ENCODE peak calls at places on chromosomes 2 and 18, in ten cellular contexts. K is fibroblast of lung, T is HFF-Myc, V is endodermal cell, W is kidney, S is AG04450, G is fibroblast of the aortic adventitia, Q is pancreas, E is dorsolateral prefrontal cortex, X is bronchial epithelial cell. A is an unnamed sample.

GRCh38 chr18:48833701-48834394 is 116.9 kb downstream of the SMAD7 start:
- DNase-seq in K (no peak), T (no peak), V (peak), W (peak), S (no peak), G (no peak), Q (no peak), E (peak), X (no peak), A (no peak)

GRCh38 chr2:113390133-113390849 is 47.2 kb upstream of the ZNG1B start:
- DNase-seq in K (peak), T (peak), V (peak), W (no peak), S (peak), G (peak), Q (peak), E (peak), X (peak), A (peak)

GRCh38 chr2:71001592-71002570 is 7.2 kb upstream of the TEX261 start:
- DNase-seq in K (no peak), T (no peak), V (peak), W (no peak), S (no peak), G (no peak), Q (no peak), E (no peak), X (no peak), A (no peak)

GRCh38 chr18:25467226-25468065 is 115.5 kb upstream of the ZNF521 start:
- DNase-seq in K (peak), T (peak), V (no peak), W (no peak), S (no peak), G (no peak), Q (no peak), E (no peak), X (no peak), A (no peak)

GRCh38 chr2:157172239-157172638 is 85.3 kb upstream of the GALNT5 start:
- DNase-seq in K (no peak), T (no peak), V (no peak), W (no peak), S (no peak), G (peak), Q (no peak), E (no peak), X (peak), A (no peak)

GRCh38 chr2:152222975-152223638 is 47.5 kb upstream of the STAM2 start:
- DNase-seq in K (peak), T (peak), V (no peak), W (no peak), S (peak), G (peak), Q (no peak), E (no peak), X (peak), A (no peak)

GRCh38 chr18:37570336-37570930 is 4.8 kb upstream of the CELF4 start:
- DNase-seq in K (no peak), T (no peak), V (peak), W (no peak), S (no peak), G (no peak), Q (no peak), E (no peak), X (no peak), A (no peak)

GRCh38 chr2:111029135-111029927 is 91.4 kb upstream of the BCL2L11 start:
- DNase-seq in K (peak), T (no peak), V (peak), W (no peak), S (no peak), G (no peak), Q (no peak), E (no peak), X (no peak), A (peak)

GRCh38 chr2:27209621-27210401 is 2.0 kb upstream of the ATRAID start:
- DNase-seq in K (peak), T (no peak), V (no peak), W (no peak), S (no peak), G (no peak), Q (no peak), E (no peak), X (no peak), A (no peak)

GRCh38 chr2:102137138-102137537 is 5.4 kb upstream of the IL1R1 start:
- DNase-seq in K (no peak), T (no peak), V (no peak), W (no peak), S (no peak), G (no peak), Q (no peak), E (no peak), X (peak), A (no peak)

GRCh38 chr2:181380581-181380980 is 76.6 kb upstream of the ITGA4 start:
- DNase-seq in K (no peak), T (no peak), V (no peak), W (no peak), S (no peak), G (no peak), Q (no peak), E (no peak), X (no peak), A (no peak)

GRCh38 chr2:155223781-155224406 is 525.4 kb downstream of the KCNJ3 start:
- DNase-seq in K (peak), T (no peak), V (no peak), W (no peak), S (no peak), G (no peak), Q (no peak), E (no peak), X (peak), A (no peak)

GRCh38 chr2:109481599-109481998 is 132.2 kb downstream of the SEPTIN10 start:
- DNase-seq in K (no peak), T (no peak), V (no peak), W (peak), S (no peak), G (no peak), Q (no peak), E (no peak), X (no peak), A (no peak)

GRCh38 chr2:96923810-96924774 is 54.2 kb upstream of the SEMA4C start:
- DNase-seq in K (no peak), T (no peak), V (no peak), W (no peak), S (no peak), G (no peak), Q (no peak), E (no peak), X (no peak), A (no peak)

GRCh38 chr2:53829669-53830290 is 30.0 kb downstream of the GPR75 start:
- DNase-seq in K (no peak), T (no peak), V (no peak), W (no peak), S (no peak), G (no peak), Q (no peak), E (no peak), X (no peak), A (no peak)

GRCh38 chr2:234953116-234954031 is 1.6 kb downstream of the SH3BP4 start:
- DNase-seq in K (no peak), T (no peak), V (peak), W (peak), S (no peak), G (peak), Q (peak), E (no peak), X (no peak), A (peak)

GRCh38 chr2:64186698-64187605 is 42.7 kb upstream of the PELI1 start:
- DNase-seq in K (peak), T (no peak), V (no peak), W (no peak), S (no peak), G (peak), Q (no peak), E (no peak), X (no peak), A (no peak)

GRCh38 chr18:55856191-55856590 is 268.2 kb upstream of the TCF4 start:
- DNase-seq in K (peak), T (peak), V (peak), W (no peak), S (peak), G (peak), Q (no peak), E (no peak), X (peak), A (no peak)

GRCh38 chr2:174176898-174177297 is 71.4 kb downstream of the OLA1 start:
- DNase-seq in K (no peak), T (no peak), V (no peak), W (no peak), S (no peak), G (no peak), Q (no peak), E (no peak), X (peak), A (no peak)

GRCh38 chr2:128425216-128425615 is 106.5 kb upstream of the HS6ST1 start:
- DNase-seq in K (no peak), T (no peak), V (peak), W (no peak), S (no peak), G (no peak), Q (no peak), E (no peak), X (no peak), A (peak)

GRCh38 chr2:72937356-72937669 is 20.0 kb downstream of the EMX1 start:
- DNase-seq in K (no peak), T (peak), V (no peak), W (peak), S (no peak), G (no peak), Q (no peak), E (peak), X (peak), A (no peak)

GRCh38 chr2:101733257-101733993 is 35.9 kb downstream of the MAP4K4 start:
- DNase-seq in K (no peak), T (no peak), V (no peak), W (no peak), S (no peak), G (no peak), Q (no peak), E (no peak), X (no peak), A (no peak)

GRCh38 chr18:10454800-10455550 is 540 bp downstream of the APCDD1 start:
- DNase-seq in K (peak), T (no peak), V (peak), W (peak), S (no peak), G (peak), Q (peak), E (no peak), X (no peak), A (no peak)

GRCh38 chr2:15973446-15974202 is 33.3 kb downstream of the MYCN start:
- DNase-seq in K (no peak), T (no peak), V (peak), W (no peak), S (no peak), G (no peak), Q (no peak), E (no peak), X (no peak), A (no peak)

GRCh38 chr2:219252900-219253752 is at the start of gene TUBA4B:
- DNase-seq in K (no peak), T (no peak), V (peak), W (peak), S (no peak), G (no peak), Q (peak), E (no peak), X (peak), A (peak)

GRCh38 chr18:56575819-56576663 is 62.4 kb downstream of the TXNL1 start:
- DNase-seq in K (peak), T (no peak), V (no peak), W (no peak), S (peak), G (peak), Q (no peak), E (no peak), X (peak), A (no peak)

GRCh38 chr2:158130832-158131473 is 29.3 kb downstream of the UPP2 start:
- DNase-seq in K (peak), T (no peak), V (no peak), W (no peak), S (no peak), G (no peak), Q (no peak), E (no peak), X (no peak), A (no peak)

GRCh38 chr2:47016172-47016913 is 100.7 kb upstream of the MCFD2 start:
- DNase-seq in K (peak), T (peak), V (peak), W (no peak), S (peak), G (peak), Q (no peak), E (no peak), X (peak), A (no peak)

GRCh38 chr2:34004936-34005335 is 405.8 kb upstream of the FAM98A start:
- DNase-seq in K (no peak), T (no peak), V (no peak), W (no peak), S (no peak), G (no peak), Q (no peak), E (peak), X (no peak), A (no peak)

GRCh38 chr18:63074987-63075404 is 244.6 kb downstream of the BCL2 start:
- DNase-seq in K (peak), T (no peak), V (peak), W (peak), S (no peak), G (peak), Q (peak), E (peak), X (peak), A (peak)

GRCh38 chr2:238370482-238371372 is 50.4 kb downstream of the TRAF3IP1 start:
- DNase-seq in K (peak), T (peak), V (peak), W (no peak), S (peak), G (peak), Q (peak), E (peak), X (peak), A (peak)

GRCh38 chr2:172308253-172308935 is 119.0 kb upstream of the ITGA6 start:
- DNase-seq in K (no peak), T (no peak), V (no peak), W (peak), S (no peak), G (no peak), Q (no peak), E (no peak), X (peak), A (no peak)

GRCh38 chr18:58657081-58657480 is 14.2 kb upstream of the MALT1 start:
- DNase-seq in K (no peak), T (no peak), V (no peak), W (no peak), S (no peak), G (no peak), Q (no peak), E (no peak), X (no peak), A (no peak)

GRCh38 chr2:9332136-9332852 is 91.0 kb downstream of the ITGB1BP1 start:
- DNase-seq in K (no peak), T (no peak), V (no peak), W (no peak), S (no peak), G (no peak), Q (no peak), E (no peak), X (no peak), A (no peak)

GRCh38 chr2:9335322-9335754 is 88.0 kb downstream of the ITGB1BP1 start:
- DNase-seq in K (no peak), T (no peak), V (no peak), W (no peak), S (no peak), G (no peak), Q (no peak), E (no peak), X (no peak), A (peak)

GRCh38 chr2:9334722-9335121 is 88.6 kb downstream of the ITGB1BP1 start:
- DNase-seq in K (no peak), T (no peak), V (no peak), W (no peak), S (no peak), G (no peak), Q (no peak), E (no peak), X (no peak), A (no peak)

GRCh38 chr2:9332853-9333245 is 90.5 kb downstream of the ITGB1BP1 start:
- DNase-seq in K (no peak), T (no peak), V (no peak), W (no peak), S (no peak), G (no peak), Q (no peak), E (no peak), X (no peak), A (peak)

DNA sequence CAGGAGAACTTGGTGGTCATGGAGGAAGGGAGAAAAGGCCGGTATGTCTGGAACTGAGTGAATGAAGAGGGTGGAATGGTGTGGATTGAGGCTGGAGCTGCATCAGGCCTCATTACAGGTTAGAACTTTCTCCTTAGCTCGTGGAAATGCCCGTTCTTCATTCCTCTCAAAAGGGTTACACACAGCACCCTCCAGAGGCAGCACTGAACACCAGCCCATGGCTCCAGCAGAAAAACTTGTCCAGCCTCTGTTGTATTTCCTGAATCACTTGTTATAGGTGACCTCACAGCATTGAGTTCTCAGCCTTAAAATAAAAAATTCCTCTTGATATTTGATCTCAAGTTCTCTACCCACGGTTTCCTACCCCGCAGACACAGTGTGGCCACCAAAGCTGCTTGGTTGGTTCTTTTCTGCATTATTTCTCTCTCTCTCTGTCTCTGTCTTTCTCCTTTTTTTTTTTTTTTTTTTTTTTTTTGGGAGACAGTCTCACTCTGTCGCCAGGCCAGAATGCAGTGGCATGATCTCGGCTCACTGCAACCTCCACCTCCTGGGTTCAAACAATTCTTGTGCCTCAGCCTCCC is 89.6 kb downstream of the ITGB1BP1 start:
- DNase-seq in K (peak), T (peak), V (peak), W (no peak), S (peak), G (peak), Q (peak), E (no peak), X (peak), A (no peak)
- TF ChIP-seq CTCF in K (peak), T (peak), V (peak), W (peak), S (peak), G (peak), Q (peak), E (peak), X (peak), A (peak)

GRCh38 chr2:67576991-67577390 is 179.9 kb downstream of the ETAA1 start:
- DNase-seq in K (no peak), T (no peak), V (no peak), W (no peak), S (no peak), G (no peak), Q (no peak), E (no peak), X (no peak), A (no peak)
- H3K4me3 ChIP-seq in K (no peak), T (no peak), V (no peak), W (no peak), S (no peak), G (no peak), Q (no peak), E (no peak), X (no peak), A (no peak)

GRCh38 chr2:168948621-168949212 is 47.6 kb downstream of the G6PC2 start:
- DNase-seq in K (peak), T (no peak), V (no peak), W (no peak), S (no peak), G (peak), Q (no peak), E (no peak), X (no peak), A (no peak)
- TF ChIP-seq CTCF in K (peak), T (peak), V (peak), W (peak), S (peak), G (peak), Q (no peak), E (peak), X (peak), A (peak)

GRCh38 chr2:144249035-144249637 is 270.8 kb downstream of the ZEB2 start:
- DNase-seq in K (peak), T (no peak), V (no peak), W (no peak), S (no peak), G (peak), Q (no peak), E (no peak), X (no peak), A (no peak)
- H3K4me3 ChIP-seq in K (no peak), T (no peak), V (no peak), W (no peak), S (no peak), G (no peak), Q (no peak), E (no peak), X (no peak), A (no peak)